ENCODE peak calls at places on chromosome 9, in four cellular contexts. H is PC-3, O is A673, T is GM23248. G is an unnamed sample.

GRCh38 chr9:134693641-134694367 is 52.2 kb downstream of the COL5A1 start:
- DNase-seq in T (no peak), H (no peak), O (no peak), G (no peak)

GRCh38 chr9:84296146-84296843 is 44.3 kb downstream of the SLC28A3 start:
- DNase-seq in O (no peak), T (peak; percentile 70), H (peak; percentile 25), G (peak; percentile 42)

GRCh38 chr9:91915524-91916266 is 34.3 kb downstream of the ROR2 start:
- DNase-seq in T (no peak), O (no peak), H (no peak), G (no peak)

GRCh38 chr9:24413651-24414050 is 132.0 kb downstream of the IZUMO3 start:
- DNase-seq in H (peak; percentile 56), T (peak; percentile 0), O (no peak), G (no peak)

GRCh38 chr9:115596743-115597080 is 478.8 kb upstream of the TNC start:
- DNase-seq in H (no peak), O (no peak), T (peak; percentile 67), G (no peak)

GRCh38 chr9:132472199-132472598 is 62.2 kb downstream of the CFAP77 start:
- DNase-seq in H (no peak), T (no peak), O (no peak), G (no peak)

GRCh38 chr9:137602661-137603060 is 2.8 kb upstream of the ARRDC1 start:
- DNase-seq in H (no peak), T (no peak), O (peak; percentile 59), G (no peak)

GRCh38 chr9:112360047-112360804 is 19.7 kb upstream of the HSDL2 start:
- DNase-seq in O (no peak), T (peak; percentile 78), H (peak; percentile 71), G (no peak)

GRCh38 chr9:37582548-37583157 is 6.5 kb upstream of the FBXO10 start:
- DNase-seq in H (peak; percentile 67), T (peak; percentile 79), O (peak; percentile 73), G (no peak)

GRCh38 chr9:37972346-37972745 is 68.4 kb upstream of the SLC25A51 start:
- DNase-seq in T (peak; percentile 27), H (no peak), O (no peak), G (no peak)

GRCh38 chr9:133356391-133357091 is at the start of the genes SURF1 and SURF2:
- DNase-seq in T (peak; percentile 96), H (peak; percentile 74), O (peak; percentile 93), G (no peak)

GRCh38 chr9:81564632-81565031 is 124.7 kb downstream of the TLE1 start:
- DNase-seq in T (peak; percentile 15), H (no peak), O (no peak), G (no peak)

DNA sequence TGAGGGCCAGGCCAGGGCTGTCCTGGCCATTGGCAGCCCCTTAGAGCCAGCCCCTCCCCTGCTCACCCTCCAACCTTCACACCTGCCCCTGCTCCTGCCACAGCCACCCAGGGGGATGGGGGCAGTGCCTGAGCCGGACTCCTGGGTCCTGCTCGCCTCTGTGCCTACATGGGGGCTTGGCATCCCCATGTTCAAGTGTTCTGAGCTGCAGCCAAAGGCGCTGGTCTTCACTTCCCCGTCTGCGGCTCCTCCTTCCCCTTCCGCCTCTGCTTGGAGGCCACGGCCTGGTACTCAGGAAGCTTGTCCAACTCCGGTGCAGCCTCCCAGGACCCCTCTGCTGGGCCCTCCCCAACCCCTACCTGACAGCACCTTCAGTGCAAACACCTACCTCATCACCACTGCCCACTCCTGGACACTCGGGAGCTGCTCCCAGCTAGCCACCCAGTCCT is 2.3 kb upstream of the DNLZ start:
- DNase-seq in H (no peak), O (no peak), T (no peak), G (no peak)
- H3K4me1 ChIP-seq in H (peaks cover 9% of the 10 kb centered on the region), O (peaks cover 5% of the 10 kb centered on the region), T (peaks cover 23% of the 10 kb centered on the region), G (peaks cover 12% of the 10 kb centered on the region)

DNA sequence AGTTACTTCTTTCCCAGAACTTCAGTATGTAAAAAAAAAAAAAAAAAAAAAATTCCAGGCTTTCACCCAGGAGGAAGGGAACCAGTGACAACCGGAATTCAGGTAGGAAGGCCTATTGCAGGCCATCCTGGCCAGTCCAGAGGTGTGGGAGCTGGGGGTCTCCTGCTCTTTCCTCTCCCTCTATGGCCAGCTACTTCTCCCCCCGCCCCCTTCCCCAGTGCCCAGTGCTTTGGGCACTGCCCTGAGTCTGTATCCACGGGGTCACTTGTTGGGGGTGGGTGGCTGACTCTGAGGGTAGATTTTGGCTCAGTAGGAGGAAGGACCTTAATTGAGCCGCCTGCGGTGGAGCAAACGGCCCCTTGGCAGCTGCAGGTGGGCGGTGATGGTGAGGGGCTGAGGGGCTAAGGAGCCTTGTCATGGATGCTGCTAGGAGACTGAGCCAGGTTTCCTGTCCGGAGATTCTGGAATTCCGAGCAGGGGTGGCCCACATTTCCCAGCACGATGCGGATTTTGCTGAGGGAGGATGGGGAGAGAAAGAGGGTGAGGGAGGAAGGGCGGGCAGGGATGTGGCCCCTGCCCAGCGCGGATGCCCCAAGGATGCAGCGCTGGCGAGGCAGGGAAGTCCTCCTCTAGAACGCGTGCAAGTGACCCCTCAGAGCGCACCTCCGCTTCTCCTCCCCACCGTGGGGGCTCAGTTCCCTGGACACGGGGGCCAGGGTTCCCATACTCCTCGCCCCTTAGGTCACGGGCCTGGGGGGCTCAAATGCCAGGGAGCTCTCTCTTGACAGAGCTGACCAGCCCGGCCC is 1.3 kb upstream of the PHF2 start:
- DNase-seq in H (no peak), T (peak; percentile 35), O (no peak), G (no peak)
- TF ChIP-seq EZH2 in H (no peak), T (no peak), O (no peak), G (no peak)

GRCh38 chr9:4144869-4145268 is 155.0 kb downstream of the GLIS3 start:
- DNase-seq in H (no peak), T (peak; percentile 36), O (no peak), G (no peak)

GRCh38 chr9:4143951-4144717 is 155.7 kb downstream of the GLIS3 start:
- DNase-seq in O (no peak), T (peak; percentile 78), H (peak; percentile 76), G (no peak)

GRCh38 chr9:4146293-4146692 is 153.6 kb downstream of the GLIS3 start:
- DNase-seq in O (no peak), T (no peak), H (no peak), G (no peak)

GRCh38 chr9:4147476-4148214 is 152.2 kb downstream of the GLIS3 start:
- DNase-seq in H (no peak), O (no peak), T (no peak), G (no peak)

DNA sequence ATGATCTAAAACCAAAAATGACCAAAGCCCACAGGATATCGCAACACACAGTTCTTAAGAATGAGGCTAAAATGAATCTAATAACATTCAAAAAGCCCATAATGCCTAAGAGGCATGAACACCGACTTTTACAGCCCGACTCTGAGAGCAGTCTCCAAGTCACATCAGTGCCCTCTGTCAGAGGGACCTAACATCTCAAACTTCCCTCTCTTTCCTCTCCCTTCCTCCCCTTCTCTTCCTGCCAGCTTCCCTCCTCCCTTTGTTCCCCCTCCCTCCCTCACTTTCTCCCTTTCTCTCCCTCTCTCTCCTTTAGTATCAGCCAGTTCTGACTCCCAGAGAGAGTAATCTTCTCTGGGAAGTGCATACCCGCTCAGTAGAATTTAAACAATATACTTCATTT is 154.4 kb downstream of the GLIS3 start:
- DNase-seq in T (no peak), H (no peak), O (no peak), G (no peak)
- H3K4me1 ChIP-seq in T (peaks cover 32% of the 10 kb centered on the region), H (peaks cover 35% of the 10 kb centered on the region), O (no peaks in the 10 kb centered on the region), G (peaks cover 27% of the 10 kb centered on the region)

GRCh38 chr9:78031271-78031825 is at the start of gene GNAQ:
- DNase-seq in T (peak; percentile 65), O (peak; percentile 56), H (peak; percentile 13), G (no peak)

GRCh38 chr9:78030553-78031270 is 899 bp downstream of the GNAQ start:
- DNase-seq in O (peak; percentile 74), T (peak; percentile 74), H (no peak), G (no peak)

GRCh38 chr9:78028926-78029325 is 2.7 kb downstream of the GNAQ start:
- DNase-seq in T (peak; percentile 28), O (no peak), H (no peak), G (no peak)

GRCh38 chr9:78031826-78032598 is 401 bp upstream of the GNAQ start:
- DNase-seq in H (peak; percentile 80), O (peak; percentile 97), T (peak; percentile 94), G (peak; percentile 38)

DNA sequence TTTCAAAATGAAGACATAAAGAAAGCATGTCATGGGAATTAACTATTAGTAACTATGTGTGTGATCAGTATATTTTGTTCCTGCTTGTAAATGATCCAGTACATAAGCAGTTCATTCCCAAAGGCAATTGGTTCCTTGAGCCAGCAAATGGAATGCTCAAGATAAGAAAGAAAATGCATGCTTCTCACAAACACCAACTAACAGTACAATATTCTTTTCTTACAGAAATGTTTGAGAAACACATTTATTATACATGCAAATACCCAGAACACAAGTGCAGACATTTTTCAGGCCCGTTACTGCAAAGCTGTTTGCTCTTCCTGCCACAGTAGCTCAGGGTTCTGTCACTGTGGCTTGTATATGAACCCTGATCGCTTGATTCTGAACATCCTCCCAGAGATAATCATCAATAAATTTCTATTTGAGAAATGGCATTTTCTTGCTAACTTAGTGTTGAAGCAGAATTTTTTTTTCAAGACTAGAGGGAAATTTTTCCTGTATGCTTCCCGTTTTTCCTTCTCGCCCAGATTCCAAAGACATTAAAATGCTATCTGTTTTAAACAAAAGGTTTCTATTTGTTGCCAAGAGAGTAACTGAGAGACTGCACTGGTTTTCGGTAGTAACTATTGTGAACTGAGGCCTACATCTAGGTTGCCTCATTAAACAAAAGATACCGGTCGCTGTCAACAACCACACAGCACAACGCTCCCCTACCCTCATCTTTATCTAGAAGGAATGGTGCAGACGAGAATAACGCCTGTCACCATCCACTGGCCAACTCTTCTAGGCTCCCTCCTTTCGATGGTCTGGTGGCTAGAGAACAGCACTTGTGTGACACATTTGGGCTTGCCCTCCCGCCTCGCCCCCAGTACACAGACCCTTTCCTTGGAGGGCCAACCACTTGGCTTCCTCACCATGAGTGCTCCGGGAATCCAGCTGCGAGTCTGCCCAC is 1.7 kb downstream of the GNAQ start:
- DNase-seq in T (peak; percentile 48), H (no peak), O (peak; percentile 42), G (no peak)
- TF ChIP-seq EZH2 in T (no peak), H (no peak), O (no peak), G (no peak)

GRCh38 chr9:126842220-126842842 is 18.1 kb upstream of the ZBTB34 start:
- DNase-seq in O (no peak), T (no peak), H (no peak), G (no peak)

GRCh38 chr9:126838055-126838811 is 22.2 kb upstream of the ZBTB34 start:
- DNase-seq in T (no peak), H (no peak), O (no peak), G (no peak)

GRCh38 chr9:126839301-126839700 is 21.1 kb upstream of the ZBTB34 start:
- DNase-seq in O (no peak), H (no peak), T (no peak), G (no peak)

GRCh38 chr9:126836216-126836615 is 24.2 kb upstream of the ZBTB34 start:
- DNase-seq in H (no peak), T (no peak), O (no peak), G (no peak)

GRCh38 chr9:126838895-126839294 is 21.5 kb upstream of the ZBTB34 start:
- DNase-seq in O (no peak), H (no peak), T (no peak), G (no peak)
- H3K4me1 ChIP-seq in O (peaks cover 2% of the 10 kb centered on the region), H (peaks cover 7% of the 10 kb centered on the region), T (peaks cover 9% of the 10 kb centered on the region), G (peaks cover 14% of the 10 kb centered on the region)

GRCh38 chr9:20339611-20340010 is 282.7 kb downstream of the MLLT3 start:
- DNase-seq in H (no peak), T (no peak), O (no peak), G (no peak)
- TF ChIP-seq EZH2 in H (no peak), T (no peak), O (no peak), G (no peak)

GRCh38 chr9:136056546-136057235 is 38.4 kb downstream of the NACC2 start:
- DNase-seq in H (no peak), T (no peak), O (no peak), G (no peak)
- H3K4me1 ChIP-seq in H (peaks cover 17% of the 10 kb centered on the region), T (peaks cover 16% of the 10 kb centered on the region), O (peaks cover 89% of the 10 kb centered on the region), G (peaks cover 19% of the 10 kb centered on the region)

G was measured in keratinocyte.